ENCODE peak calls at places on chromosomes 13 and 19, in six cellular contexts. N is tibial nerve, X is left lung, I is fibroblast of lung, G is Peyer's patch, U is tibial artery. H is an unnamed sample.

GRCh38 chr13:63381078-63381859 is 1965.6 kb upstream of the PCDH20 start:
- DNase-seq in N (no peak), X (no peak), I (no peak), G (no peak), U (no peak), H (no peak)

GRCh38 chr19:30888937-30889336 is 460.3 kb downstream of the TSHZ3 start:
- DNase-seq in N (no peak), X (no peak), I (no peak), G (no peak), U (no peak), H (no peak)

GRCh38 chr13:63873936-63874335 is 2458.3 kb upstream of the PCDH20 start:
- DNase-seq in N (no peak), X (no peak), I (no peak), G (no peak), U (no peak), H (no peak)

GRCh38 chr13:28531195-28531955 is 36.4 kb upstream of the FLT1 start:
- DNase-seq in N (no peak), X (no peak), I (peak; percentile 17), G (peak; percentile 55), U (peak; percentile 21), H (peak; percentile 29)

GRCh38 chr19:18456974-18457373 is 19.0 kb upstream of the ISYNA1 start:
- DNase-seq in N (peak; percentile 65), X (peak; percentile 56), I (no peak), G (no peak), U (peak; percentile 80), H (peak; percentile 40)

GRCh38 chr13:107370036-107370785 is 802.3 kb upstream of the ARGLU1 start:
- DNase-seq in N (no peak), X (no peak), I (peak; percentile 78), G (no peak), U (no peak), H (no peak)

GRCh38 chr13:44230736-44231135 is 142.9 kb upstream of the SERP2 start:
- DNase-seq in N (no peak), X (no peak), I (no peak), G (no peak), U (no peak), H (no peak)

GRCh38 chr13:33057019-33057785 is 41.0 kb downstream of the KL start:
- DNase-seq in N (peak; percentile 53), X (no peak), I (no peak), G (no peak), U (peak; percentile 26), H (no peak)

GRCh38 chr19:7925171-7925837 is 631 bp downstream of the CTXN1 start:
- DNase-seq in N (peak; percentile 59), X (peak; percentile 90), I (peak; percentile 71), G (peak; percentile 76), U (peak; percentile 57), H (peak; percentile 67)

GRCh38 chr13:38657191-38657590 is 29.7 kb upstream of the FREM2 start:
- DNase-seq in N (no peak), X (no peak), I (peak; percentile 20), G (no peak), U (no peak), H (no peak)

GRCh38 chr19:35663981-35664380 is 2.3 kb upstream of the UPK1A start:
- DNase-seq in N (no peak), X (no peak), I (no peak), G (no peak), U (no peak), H (no peak)

GRCh38 chr19:4986471-4986888 is 17.6 kb downstream of the KDM4B start:
- DNase-seq in N (no peak), X (no peak), I (no peak), G (no peak), U (no peak), H (no peak)

GRCh38 chr13:108917581-108917980 is 288.2 kb downstream of the MYO16 start:
- DNase-seq in N (no peak), X (no peak), I (peak; percentile 82), G (no peak), U (no peak), H (no peak)

GRCh38 chr13:46642254-46642653 is 89.3 kb downstream of the LRCH1 start:
- DNase-seq in N (no peak), X (no peak), I (no peak), G (no peak), U (no peak), H (no peak)

GRCh38 chr13:113216165-113217056 is 7.0 kb downstream of the CUL4A start:
- DNase-seq in N (no peak), X (no peak), I (peak; percentile 70), G (no peak), U (no peak), H (peak; percentile 51)

GRCh38 chr13:19596960-19597361 is 35.6 kb upstream of the TPTE2 start:
- DNase-seq in N (no peak), X (no peak), I (peak; percentile 60), G (no peak), U (no peak), H (no peak)

GRCh38 chr13:49411353-49411752 is 32.5 kb downstream of the CAB39L start:
- DNase-seq in N (no peak), X (no peak), I (no peak), G (no peak), U (no peak), H (no peak)
- H3K27me3 ChIP-seq in N (no peaks in the 10 kb centered on the region), X (no peaks in the 10 kb centered on the region), I (no peaks in the 10 kb centered on the region), G (no peaks in the 10 kb centered on the region), U (no peaks in the 10 kb centered on the region), H (no peaks in the 10 kb centered on the region)

GRCh38 chr19:17441241-17442135 is 7.0 kb downstream of the TMEM221 start:
- DNase-seq in N (no peak), X (no peak), I (no peak), G (no peak), U (no peak), H (no peak)
- TF ChIP-seq CTCF in N (no peak), X (no peak), I (peak; percentile 49), G (peak; percentile 34), U (no peak), H (no peak)

GRCh38 chr13:99172951-99173350 is 27.7 kb upstream of the UBAC2 start:
- DNase-seq in N (no peak), X (no peak), I (no peak), G (no peak), U (no peak), H (no peak)
- H3K27me3 ChIP-seq in N (peaks cover 9% of the 10 kb centered on the region), X (peaks cover 75% of the 10 kb centered on the region), I (no peaks in the 10 kb centered on the region), G (no peaks in the 10 kb centered on the region), U (peaks cover 24% of the 10 kb centered on the region), H (no peaks in the 10 kb centered on the region)

GRCh38 chr13:70357031-70357430 is 248.8 kb upstream of the KLHL1 start:
- DNase-seq in N (no peak), X (no peak), I (no peak), G (no peak), U (no peak), H (no peak)

GRCh38 chr13:70347947-70348620 is 239.8 kb upstream of the KLHL1 start:
- DNase-seq in N (no peak), X (no peak), I (no peak), G (no peak), U (no peak), H (no peak)

GRCh38 chr13:70353096-70353495 is 244.8 kb upstream of the KLHL1 start:
- DNase-seq in N (no peak), X (no peak), I (no peak), G (no peak), U (no peak), H (no peak)
- TF ChIP-seq CTCF in N (no peak), X (no peak), I (no peak), G (no peak), U (no peak), H (no peak)

GRCh38 chr13:96998071-96998470 is 3.8 kb upstream of the OXGR1 start:
- DNase-seq in N (no peak), X (no peak), I (no peak), G (no peak), U (no peak), H (no peak)
- H3K27me3 ChIP-seq in N (peaks cover 16% of the 10 kb centered on the region), X (peaks cover 33% of the 10 kb centered on the region), I (peaks cover 15% of the 10 kb centered on the region), G (no peaks in the 10 kb centered on the region), U (peaks cover 21% of the 10 kb centered on the region), H (peaks cover 6% of the 10 kb centered on the region)

GRCh38 chr19:38634757-38635482 is 12.5 kb upstream of the ACTN4 start:
- DNase-seq in N (peak; percentile 78), X (peak; percentile 93), I (peak; percentile 64), G (peak; percentile 85), U (peak; percentile 63), H (no peak)
- TF ChIP-seq CTCF in N (peak; percentile 97), X (peak; percentile 96), I (peak; percentile 92), G (peak; percentile 90), U (peak; percentile 97), H (peak; percentile 95)

GRCh38 chr19:47820410-47820809 is 1.3 kb upstream of the CRX start:
- DNase-seq in N (no peak), X (no peak), I (no peak), G (no peak), U (no peak), H (no peak)
- H3K27me3 ChIP-seq in N (peaks cover 40% of the 10 kb centered on the region), X (peaks cover 56% of the 10 kb centered on the region), I (peaks cover 19% of the 10 kb centered on the region), G (no peaks in the 10 kb centered on the region), U (peaks cover 53% of the 10 kb centered on the region), H (no peaks in the 10 kb centered on the region)

DNA sequence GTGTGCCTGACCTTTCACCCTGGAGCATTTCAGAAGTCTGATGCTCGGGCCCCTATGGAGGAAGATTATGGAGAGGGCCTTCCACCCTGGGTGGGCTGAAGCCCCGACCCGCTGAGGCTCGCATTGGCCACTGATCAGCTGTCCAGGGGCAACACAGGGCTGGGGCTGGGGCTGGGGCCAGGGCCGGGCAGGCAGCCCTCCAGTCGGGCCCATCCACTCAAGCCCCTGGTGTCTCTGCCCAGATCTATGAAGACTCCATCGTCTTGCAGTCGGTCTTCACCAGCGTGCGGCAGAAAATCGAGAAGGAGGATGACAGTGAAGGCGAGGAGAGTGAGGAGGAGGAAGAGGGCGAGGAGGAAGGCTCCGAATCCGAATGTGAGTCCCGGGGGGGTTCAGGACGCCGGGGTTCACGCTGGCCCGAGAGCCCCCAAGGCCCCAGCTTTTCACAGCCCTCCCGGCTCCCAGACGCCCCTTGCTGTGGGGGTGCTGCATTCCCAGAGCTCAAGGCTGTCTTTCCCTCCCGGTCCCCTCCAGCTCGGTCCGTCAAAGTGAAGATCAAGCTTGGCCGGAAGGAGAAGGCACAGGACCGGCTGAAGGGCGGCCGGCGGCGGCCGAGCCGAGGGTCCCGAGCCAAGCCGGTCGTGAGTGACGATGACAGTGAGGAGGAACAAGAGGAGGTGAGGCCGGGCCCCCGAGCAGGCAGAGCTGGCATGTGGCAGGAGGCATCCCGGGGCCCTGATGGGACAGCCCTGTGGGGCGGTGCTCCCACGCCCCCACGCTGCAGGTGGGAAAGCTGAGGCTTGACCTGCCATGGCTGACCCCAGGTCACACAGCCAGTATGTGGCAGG is 29.5 kb upstream of the LDLR start:
- DNase-seq in N (no peak), X (no peak), I (no peak), G (no peak), U (no peak), H (no peak)
- TF ChIP-seq CTCF in N (no peak), X (no peak), I (no peak), G (no peak), U (no peak), H (no peak)